ENCODE peak calls at places on chromosomes 4 and X, in seven cellular contexts. M, E, J, H, N, Z and K are unnamed samples.

GRCh38 chrX:12223650-12224049 is 85.4 kb downstream of the FRMPD4 start:
- DNase-seq in M (no peak), E (no peak), J (no peak), H (no peak), N (no peak), Z (no peak), K (no peak)

GRCh38 chr4:103645991-103646390 is 73.8 kb downstream of the TACR3 start:
- DNase-seq in M (no peak), E (no peak), J (no peak), H (no peak), N (no peak), Z (no peak), K (no peak)

GRCh38 chrX:65528705-65529340 is 5.8 kb downstream of the LAS1L start:
- DNase-seq in M (peak), E (peak), J (peak), H (peak), N (peak), Z (no peak), K (peak)

GRCh38 chrX:129736491-129736890 is 2.3 kb upstream of the XPNPEP2 start:
- DNase-seq in M (no peak), E (no peak), J (no peak), H (no peak), N (no peak), Z (no peak), K (no peak)

GRCh38 chr4:93730760-93731159 is 97.8 kb upstream of the ATOH1 start:
- DNase-seq in M (no peak), E (no peak), J (no peak), H (no peak), N (no peak), Z (no peak), K (no peak)

GRCh38 chrX:85243761-85244410 is at the start of the genes SATL1 and ZNF711:
- DNase-seq in M (peak), E (no peak), J (peak), H (no peak), N (no peak), Z (peak), K (peak)

GRCh38 chr4:90317785-90318184 is 190.6 kb downstream of the CCSER1 start:
- DNase-seq in M (no peak), E (no peak), J (no peak), H (no peak), N (peak), Z (peak), K (no peak)

GRCh38 chrX:54076903-54077302 is 32.6 kb upstream of the PHF8 start:
- DNase-seq in M (no peak), E (no peak), J (no peak), H (no peak), N (peak), Z (no peak), K (no peak)

GRCh38 chrX:19958530-19959486 is 32.1 kb downstream of the BCLAF3 start:
- DNase-seq in M (no peak), E (no peak), J (no peak), H (no peak), N (no peak), Z (no peak), K (no peak)

GRCh38 chr4:3733195-3733594 is 33.0 kb upstream of the ADRA2C start:
- DNase-seq in M (no peak), E (no peak), J (no peak), H (no peak), N (no peak), Z (no peak), K (no peak)

GRCh38 chr4:158459085-158459820 is 62.4 kb upstream of the RXFP1 start:
- DNase-seq in M (no peak), E (no peak), J (no peak), H (no peak), N (no peak), Z (no peak), K (no peak)

GRCh38 chr4:25981749-25982148 is 67.7 kb downstream of the SMIM20 start:
- DNase-seq in M (no peak), E (no peak), J (no peak), H (no peak), N (no peak), Z (no peak), K (no peak)

GRCh38 chr4:172489896-172490295 is 676.7 kb downstream of the GALNTL6 start:
- DNase-seq in M (no peak), E (no peak), J (no peak), H (no peak), N (no peak), Z (no peak), K (no peak)

GRCh38 chr4:1300466-1301455 is 11.1 kb downstream of the MAEA start:
- DNase-seq in M (no peak), E (no peak), J (peak), H (no peak), N (peak), Z (peak), K (no peak)

GRCh38 chr4:105122334-105122733 is 24.3 kb upstream of the TET2 start:
- DNase-seq in M (no peak), E (no peak), J (no peak), H (no peak), N (no peak), Z (no peak), K (no peak)

GRCh38 chr4:7335363-7336066 is 99.2 kb downstream of the PSAPL1 start:
- DNase-seq in M (peak), E (no peak), J (no peak), H (no peak), N (peak), Z (no peak), K (peak)

GRCh38 chr4:52670739-52671138 is 11.6 kb upstream of the USP46 start:
- DNase-seq in M (no peak), E (no peak), J (no peak), H (no peak), N (no peak), Z (no peak), K (no peak)

GRCh38 chr4:78417603-78418002 is 134.0 kb upstream of the ANXA3 start:
- DNase-seq in M (no peak), E (no peak), J (no peak), H (no peak), N (no peak), Z (no peak), K (no peak)

GRCh38 chr4:103105558-103106356 is 6.1 kb upstream of the BDH2 start:
- DNase-seq in M (no peak), E (no peak), J (no peak), H (no peak), N (no peak), Z (no peak), K (no peak)

GRCh38 chrX:68914337-68914989 is 85.6 kb downstream of the EFNB1 start:
- DNase-seq in M (no peak), E (no peak), J (no peak), H (no peak), N (no peak), Z (no peak), K (no peak)

GRCh38 chr4:118758293-118758692 is 73.1 kb downstream of the METTL14 start:
- DNase-seq in M (no peak), E (no peak), J (no peak), H (no peak), N (no peak), Z (no peak), K (peak)

GRCh38 chr4:29588615-29589014 is 1131.6 kb upstream of the PCDH7 start:
- DNase-seq in M (no peak), E (no peak), J (no peak), H (no peak), N (no peak), Z (peak), K (no peak)

GRCh38 chrX:96417695-96418094 is 266.9 kb upstream of the DIAPH2 start:
- DNase-seq in M (no peak), E (no peak), J (no peak), H (no peak), N (no peak), Z (no peak), K (no peak)